ENCODE peak calls at places on chromosomes 6 and 20, in ten cellular contexts. S is effector memory CD4-positive, alpha-beta T cell; Y is AG10803; H is left lung; R is tibial artery; I is mesendoderm; N is fibroblast of lung; G is hepatocyte; T is adrenal gland; L is breast epithelium. D is an unnamed sample.

GRCh38 chr20:52923123-52923543 is 49.0 kb upstream of the TSHZ2 start:
- DNase-seq in Y (peak), R (no peak), G (peak), I (peak), H (no peak), N (peak), T (peak), S (no peak), L (no peak), D (no peak)

GRCh38 chr20:36303020-36303595 is 3.0 kb upstream of the DLGAP4 start:
- DNase-seq in T (no peak), L (no peak), S (no peak), Y (no peak), G (no peak), I (no peak), N (no peak), H (no peak), R (no peak), D (peak)

GRCh38 chr20:40990542-40991120 is 38.0 kb upstream of the TOP1 start:
- DNase-seq in H (peak), G (peak), I (peak), L (peak), Y (peak), R (peak), S (peak), T (peak), N (peak), D (peak)

GRCh38 chr6:154218336-154218735 is 138.3 kb downstream of the IPCEF1 start:
- DNase-seq in R (peak), G (no peak), I (no peak), L (no peak), S (no peak), N (no peak), H (no peak), Y (no peak), T (no peak), D (no peak)

GRCh38 chr6:39361657-39362486 is 39.4 kb upstream of the KCNK16 start:
- DNase-seq in H (no peak), L (peak), I (peak), T (peak), S (no peak), N (peak), G (peak), Y (peak), R (peak), D (peak)

GRCh38 chr20:4227085-4227821 is 211.9 kb upstream of the RNF24 start:
- DNase-seq in N (peak), S (no peak), R (no peak), G (no peak), L (no peak), T (no peak), Y (peak), H (no peak), I (peak), D (no peak)

GRCh38 chr6:170221052-170221752 is 69.7 kb downstream of the DLL1 start:
- DNase-seq in R (peak), L (no peak), T (no peak), H (no peak), G (no peak), S (no peak), I (no peak), N (no peak), Y (no peak), D (peak)

GRCh38 chr20:58629213-58629575 is 21.9 kb upstream of the STX16 start:
- DNase-seq in T (no peak), I (no peak), S (no peak), Y (no peak), L (no peak), G (no peak), H (no peak), R (no peak), N (no peak), D (no peak)

GRCh38 chr6:138161434-138162103 is at the start of gene ARFGEF3:
- DNase-seq in I (peak), H (peak), T (peak), S (peak), L (no peak), R (no peak), N (peak), G (peak), Y (no peak), D (no peak)

GRCh38 chr20:3911956-3912355 is 22.8 kb downstream of the PANK2 start:
- DNase-seq in I (peak), Y (no peak), T (no peak), R (no peak), L (no peak), S (no peak), H (no peak), G (no peak), N (no peak), D (peak)

GRCh38 chr20:15854871-15855270 is 718.4 kb downstream of the KIF16B start:
- DNase-seq in G (no peak), S (no peak), N (no peak), I (no peak), H (no peak), Y (no peak), L (no peak), R (no peak), T (no peak), D (no peak)

GRCh38 chr6:107871981-107872380 is 47.9 kb upstream of the SCML4 start:
- DNase-seq in G (no peak), Y (no peak), R (no peak), L (no peak), H (no peak), T (no peak), N (no peak), S (no peak), I (no peak), D (no peak)

GRCh38 chr6:12288844-12289654 is 1.1 kb upstream of the EDN1 start:
- DNase-seq in I (peak), L (peak), T (peak), R (peak), N (peak), Y (peak), H (no peak), G (peak), S (no peak), D (no peak)

GRCh38 chr6:157674061-157674460 is 149.0 kb upstream of the SNX9 start:
- DNase-seq in G (no peak), Y (no peak), S (no peak), R (no peak), I (no peak), H (no peak), T (no peak), L (no peak), N (no peak), D (no peak)

GRCh38 chr6:20006039-20006438 is 168.9 kb downstream of the ID4 start:
- DNase-seq in R (no peak), S (no peak), T (no peak), G (no peak), H (no peak), I (no peak), Y (no peak), L (no peak), N (no peak), D (no peak)

GRCh38 chr20:63093966-63094766 is 87.4 kb upstream of the BHLHE23 start:
- DNase-seq in N (no peak), Y (no peak), S (no peak), G (no peak), T (no peak), L (no peak), I (no peak), R (no peak), H (peak), D (no peak)

GRCh38 chr6:135941275-135941674 is 89.8 kb downstream of the PDE7B start:
- DNase-seq in G (no peak), L (no peak), T (no peak), S (no peak), Y (peak), H (no peak), N (peak), R (no peak), I (no peak), D (no peak)

GRCh38 chr20:47950557-47951283 is 165.4 kb upstream of the SULF2 start:
- DNase-seq in T (no peak), G (no peak), H (no peak), Y (no peak), I (no peak), R (no peak), L (no peak), N (peak), S (no peak), D (no peak)

GRCh38 chr6:53486679-53487078 is 58.2 kb downstream of the GCLC start:
- DNase-seq in H (no peak), I (no peak), G (no peak), S (no peak), L (no peak), N (no peak), Y (no peak), R (no peak), T (no peak), D (no peak)

GRCh38 chr20:31675828-31676533 is 38.3 kb downstream of the COX4I2 start:
- DNase-seq in N (peak), G (no peak), R (no peak), T (no peak), S (peak), H (no peak), I (peak), L (no peak), Y (no peak), D (no peak)

GRCh38 chr6:39614393-39614792 is 110.8 kb downstream of the KIF6 start:
- DNase-seq in L (no peak), N (no peak), Y (peak), H (no peak), S (no peak), I (no peak), G (no peak), T (no peak), R (no peak), D (no peak)

GRCh38 chr6:169495601-169496000 is 206.2 kb downstream of the WDR27 start:
- DNase-seq in S (no peak), R (no peak), I (no peak), Y (peak), L (no peak), T (no peak), G (no peak), H (no peak), N (peak), D (no peak)

GRCh38 chr6:35173068-35174042 is 32.2 kb upstream of the TCP11 start:
- DNase-seq in I (peak), R (no peak), L (no peak), Y (peak), H (no peak), G (no peak), N (no peak), S (no peak), T (no peak), D (no peak)

GRCh38 chr20:61845276-61845675 is 220.4 kb downstream of the TAF4 start:
- DNase-seq in R (no peak), Y (no peak), T (no peak), I (no peak), N (no peak), G (no peak), H (peak), L (no peak), S (no peak), D (no peak)

GRCh38 chr6:11212625-11213024 is 19.8 kb downstream of the NEDD9 start:
- DNase-seq in S (no peak), G (no peak), H (no peak), Y (peak), I (no peak), T (no peak), R (peak), N (peak), L (peak), D (peak)

GRCh38 chr6:52233975-52234823 is 10.1 kb downstream of the IL17F start:
- DNase-seq in I (peak), H (no peak), Y (peak), N (peak), G (peak), S (no peak), T (peak), L (no peak), R (no peak), D (no peak)

GRCh38 chr6:150685860-150686259 is 86.2 kb downstream of the PLEKHG1 start:
- DNase-seq in H (peak), T (no peak), L (no peak), S (no peak), N (no peak), Y (no peak), I (peak), G (peak), R (no peak), D (no peak)

GRCh38 chr20:47126374-47126705 is 230.2 kb downstream of the ZMYND8 start:
- DNase-seq in S (no peak), I (no peak), R (no peak), G (no peak), Y (peak), L (peak), H (no peak), N (peak), T (no peak), D (no peak)

GRCh38 chr6:87837876-87838275 is 135.8 kb upstream of the AKIRIN2 start:
- DNase-seq in Y (no peak), T (no peak), H (no peak), N (no peak), G (no peak), S (no peak), L (no peak), I (no peak), R (no peak), D (no peak)

GRCh38 chr6:48826884-48827701 is 636.0 kb downstream of the MMUT start:
- DNase-seq in H (no peak), S (no peak), T (peak), I (peak), G (peak), N (peak), R (peak), L (no peak), Y (peak), D (peak)

GRCh38 chr20:9454781-9455180 is 59.6 kb upstream of the LAMP5 start:
- DNase-seq in Y (peak), H (no peak), T (no peak), L (no peak), N (no peak), G (no peak), R (no peak), I (no peak), S (no peak), D (no peak)

GRCh38 chr20:9458075-9458818 is 56.1 kb upstream of the LAMP5 start:
- DNase-seq in T (peak), I (peak), H (no peak), R (no peak), G (peak), Y (peak), S (no peak), L (no peak), N (no peak), D (no peak)

GRCh38 chr20:9457055-9457454 is 57.3 kb upstream of the LAMP5 start:
- DNase-seq in T (no peak), R (no peak), G (no peak), N (no peak), I (no peak), L (no peak), Y (no peak), H (no peak), S (no peak), D (no peak)

DNA sequence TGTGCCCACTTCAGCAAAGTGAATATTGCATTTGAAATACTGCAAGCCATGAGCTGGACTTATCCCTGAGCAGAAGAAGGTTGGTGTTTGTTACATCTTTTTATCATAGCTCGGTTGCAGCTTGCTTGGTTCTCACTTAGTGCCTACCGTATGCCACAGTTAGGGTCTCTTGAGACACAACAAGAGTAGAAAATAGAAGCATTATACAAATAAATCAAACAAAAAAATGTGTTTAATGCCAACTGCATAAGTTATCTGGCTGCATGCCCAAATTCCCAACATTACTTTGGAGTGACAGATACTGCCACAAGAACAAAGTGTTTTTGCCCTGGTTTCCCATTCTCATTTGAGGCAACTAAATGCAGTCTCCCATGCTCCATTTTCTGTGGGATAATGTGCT is 53.9 kb upstream of the LAMP5 start:
- DNase-seq in Y (peak), I (no peak), H (no peak), R (no peak), L (no peak), S (no peak), G (no peak), N (peak), T (no peak), D (no peak)
- H3K4me3 ChIP-seq in Y (no peak), I (no peak), H (no peak), R (no peak), L (no peak), S (no peak), G (no peak), N (no peak), T (no peak), D (no peak)

DNA sequence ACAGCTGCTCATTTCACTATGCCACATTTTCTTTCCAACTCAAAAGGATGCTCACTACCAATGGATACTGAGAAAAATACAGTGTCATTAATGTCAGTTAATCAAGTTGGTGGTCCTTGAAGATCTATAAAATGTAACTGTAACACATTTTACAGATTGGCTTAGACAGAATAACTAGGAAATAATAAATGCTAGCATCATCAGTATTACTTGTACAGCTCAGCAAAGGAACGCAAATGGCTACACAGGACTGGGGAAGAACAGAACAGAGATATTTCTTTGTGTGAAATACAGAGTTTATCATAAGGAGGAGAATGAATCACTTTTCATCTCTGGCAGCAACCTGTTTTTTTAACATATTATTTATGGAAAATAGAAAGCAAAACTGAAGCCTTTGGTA is 8.2 kb upstream of the QKI start:
- DNase-seq in T (no peak), R (no peak), I (no peak), L (no peak), H (no peak), N (no peak), Y (no peak), G (no peak), S (no peak), D (no peak)
- H3K4me3 ChIP-seq in T (peak), R (peak), I (no peak), L (peak), H (no peak), N (peak), Y (peak), G (no peak), S (peak), D (no peak)

DNA sequence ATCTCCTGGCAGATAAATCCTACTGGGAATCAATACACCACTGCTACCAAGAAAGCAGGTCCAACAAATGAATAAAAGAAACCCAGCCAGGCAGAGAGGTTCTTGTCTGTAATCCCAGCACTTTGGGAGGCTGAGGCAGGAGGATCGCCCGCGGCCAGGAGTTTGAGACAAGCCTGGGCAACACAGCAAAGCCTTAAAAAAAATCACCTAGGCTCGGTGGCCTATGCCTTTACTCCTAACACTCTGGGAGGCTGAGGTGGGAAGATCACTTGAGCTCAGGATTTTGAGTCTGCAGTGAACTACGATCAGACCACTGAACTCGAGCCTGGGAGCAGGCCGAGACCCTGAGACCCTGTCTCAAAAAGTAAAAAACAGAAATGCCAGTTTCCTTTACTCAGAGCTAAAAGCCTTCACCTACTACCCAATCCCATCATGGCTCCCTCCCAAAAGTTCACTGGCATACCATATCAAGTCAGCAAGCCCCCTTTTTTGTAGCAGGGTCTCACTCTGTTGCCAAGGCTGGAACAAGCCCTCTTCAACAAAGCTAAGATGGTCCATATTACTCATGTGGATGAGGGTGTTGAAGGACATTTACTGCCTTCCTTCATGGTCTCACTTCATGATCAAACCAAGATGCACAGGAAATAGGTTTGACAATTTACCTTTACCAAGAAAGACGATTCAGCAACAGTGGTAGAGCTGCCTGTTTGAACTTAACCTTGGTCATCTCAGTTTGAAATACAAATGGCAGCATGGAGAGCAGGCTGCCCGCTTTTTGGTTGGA is 5.3 kb downstream of the SNX5 start:
- DNase-seq in L (no peak), R (no peak), I (no peak), S (no peak), N (no peak), T (no peak), Y (no peak), G (no peak), H (no peak), D (no peak)
- H3K4me3 ChIP-seq in L (no peak), R (no peak), I (no peak), S (peak), N (no peak), T (no peak), Y (no peak), G (no peak), H (no peak), D (no peak)

GRCh38 chr6:3752538-3753227 is 1.2 kb upstream of the PXDC1 start:
- DNase-seq in H (no peak), L (no peak), I (no peak), S (no peak), R (no peak), N (no peak), T (no peak), Y (no peak), G (no peak), D (no peak)
- H3K4me3 ChIP-seq in H (peak), L (peak), I (no peak), S (peak), R (peak), N (peak), T (peak), Y (peak), G (peak), D (peak)

GRCh38 chr20:23636182-23636907 is 1.4 kb downstream of the CST3 start:
- DNase-seq in H (no peak), L (no peak), R (no peak), S (no peak), I (no peak), Y (no peak), G (no peak), T (no peak), N (no peak), D (no peak)
- H3K4me3 ChIP-seq in H (peak), L (peak), R (peak), S (no peak), I (no peak), Y (peak), G (peak), T (peak), N (peak), D (peak)

GRCh38 chr6:111553580-111553979 is 52.1 kb downstream of the TRAF3IP2 start:
- DNase-seq in G (no peak), N (no peak), T (no peak), Y (no peak), R (no peak), H (no peak), S (no peak), I (no peak), L (no peak), D (no peak)

GRCh38 chr6:111551521-111552231 is 54.0 kb downstream of the TRAF3IP2 start:
- DNase-seq in I (peak), Y (no peak), L (peak), S (no peak), N (peak), G (peak), H (no peak), R (no peak), T (peak), D (no peak)

GRCh38 chr6:111550953-111551352 is 54.7 kb downstream of the TRAF3IP2 start:
- DNase-seq in I (no peak), L (no peak), H (no peak), S (no peak), R (no peak), Y (no peak), N (no peak), G (no peak), T (no peak), D (no peak)

GRCh38 chr6:111552999-111553398 is 52.7 kb downstream of the TRAF3IP2 start:
- DNase-seq in R (no peak), T (no peak), S (no peak), H (no peak), N (no peak), Y (no peak), I (peak), G (no peak), L (no peak), D (no peak)

DNA sequence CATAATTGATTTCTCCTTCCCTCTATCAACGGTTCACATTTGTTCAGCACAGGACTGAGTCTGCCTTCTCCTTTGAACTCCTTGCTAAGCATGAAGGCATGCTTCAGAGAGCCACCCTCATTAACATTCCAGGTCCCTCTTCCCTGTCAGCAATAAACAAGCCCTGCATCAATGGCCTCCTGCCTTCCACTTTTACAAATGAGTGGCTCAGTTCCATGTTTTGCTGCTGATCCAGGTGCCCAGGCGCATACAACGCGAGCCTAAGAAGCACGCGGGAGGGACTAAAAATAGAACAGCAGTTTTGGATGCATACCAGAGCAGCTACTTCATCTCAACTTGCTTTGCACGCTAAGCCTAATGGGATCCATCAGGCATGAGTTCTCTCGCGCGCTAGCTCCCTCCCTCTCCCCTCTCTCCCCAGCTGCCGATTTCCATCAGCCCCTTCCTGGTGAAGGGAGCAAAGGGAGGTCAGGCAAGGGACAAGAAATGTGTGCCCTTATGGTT is 53.4 kb downstream of the TRAF3IP2 start:
- DNase-seq in S (no peak), I (peak), Y (peak), R (peak), N (peak), G (peak), H (no peak), L (peak), T (peak), D (no peak)
- H3K4me3 ChIP-seq in S (no peak), I (no peak), Y (no peak), R (peak), N (peak), G (no peak), H (no peak), L (no peak), T (peak), D (peak)

D was measured in right atrium auricular region.